ENCODE peak calls at places on chromosomes 7 and 10, in nine cellular contexts. R is stomach, N is NT2/D1, I is H1, L is choroid plexus epithelial cell, E is uterus, C is hepatocyte, X is AG10803, G is left ventricle myocardium inferior. P is an unnamed sample.

GRCh38 chr7:157096286-157097055 is 42.3 kb upstream of the UBE3C start:
- DNase-seq in C (peak), N (no peak), I (no peak), L (no peak), R (no peak), G (no peak), X (no peak), E (no peak), P (no peak)

GRCh38 chr10:62573929-62574328 is 199.8 kb downstream of the ZNF365 start:
- DNase-seq in X (no peak), L (no peak), I (no peak), R (no peak), G (no peak), C (no peak), N (no peak), E (no peak), P (no peak)

GRCh38 chr7:29126804-29127203 is 19.5 kb downstream of the CPVL start:
- DNase-seq in L (no peak), I (no peak), G (no peak), X (no peak), C (no peak), N (no peak), E (no peak), R (no peak), P (no peak)

GRCh38 chr10:47414227-47414592 is 30.1 kb upstream of the ZNF488 start:
- DNase-seq in R (no peak), C (no peak), I (no peak), L (no peak), E (no peak), N (no peak), G (no peak), X (no peak), P (no peak)

GRCh38 chr10:87551324-87551723 is 46.6 kb downstream of the MINPP1 start:
- DNase-seq in E (no peak), L (no peak), I (no peak), X (no peak), R (no peak), G (no peak), C (no peak), N (no peak), P (peak)

GRCh38 chr7:1438821-1439220 is 20.4 kb downstream of the MICALL2 start:
- DNase-seq in C (no peak), R (no peak), X (no peak), E (no peak), L (no peak), I (no peak), G (no peak), N (no peak), P (no peak)

GRCh38 chr7:104758504-104758903 is 255.5 kb upstream of the KMT2E start:
- DNase-seq in X (peak), N (no peak), L (no peak), G (no peak), I (no peak), R (no peak), C (no peak), E (no peak), P (no peak)

GRCh38 chr10:86041116-86041515 is 325.5 kb downstream of the GRID1 start:
- DNase-seq in N (no peak), C (no peak), E (no peak), X (no peak), G (no peak), I (no peak), R (no peak), L (no peak), P (no peak)

GRCh38 chr10:23293145-23293724 is 51.4 kb downstream of the C10orf67 start:
- DNase-seq in X (peak), G (no peak), N (peak), C (peak), I (peak), E (no peak), R (no peak), L (peak), P (peak)

GRCh38 chr7:74252893-74253292 is 1.3 kb downstream of the RFC2 start:
- DNase-seq in I (no peak), R (peak), E (no peak), L (no peak), G (no peak), C (no peak), N (no peak), X (no peak), P (no peak)

GRCh38 chr7:55533050-55533728 is 39.1 kb downstream of the VOPP1 start:
- DNase-seq in E (no peak), N (no peak), L (peak), C (no peak), G (no peak), R (no peak), I (no peak), X (peak), P (no peak)

GRCh38 chr7:46035166-46035565 is 114.1 kb upstream of the IGFBP3 start:
- DNase-seq in N (no peak), X (no peak), E (no peak), G (no peak), R (no peak), C (no peak), L (no peak), I (no peak), P (no peak)

GRCh38 chr7:85150624-85151023 is 36.2 kb downstream of the SEMA3D start:
- DNase-seq in R (no peak), C (no peak), I (no peak), E (no peak), X (no peak), G (no peak), L (no peak), N (no peak), P (no peak)

GRCh38 chr7:150322833-150323681 is at the start of the genes ACTR3C and LRRC61:
- DNase-seq in X (no peak), E (peak), G (peak), C (peak), L (peak), N (peak), I (no peak), R (peak), P (peak)

GRCh38 chr7:151051108-151051507 is 2.8 kb downstream of the ASIC3 start:
- DNase-seq in C (peak), R (peak), G (peak), L (peak), N (peak), X (peak), E (no peak), I (peak), P (peak)

GRCh38 chr10:105658696-105659095 is 1017.6 kb downstream of the SORCS3 start:
- DNase-seq in I (no peak), X (no peak), L (no peak), C (no peak), R (no peak), N (no peak), E (no peak), G (no peak), P (no peak)

GRCh38 chr7:95686109-95686508 is 86.2 kb upstream of the DYNC1I1 start:
- DNase-seq in X (peak), L (peak), R (peak), C (peak), G (peak), N (no peak), E (peak), I (no peak), P (peak)

GRCh38 chr7:90605055-90605454 is 8.9 kb downstream of the CDK14 start:
- DNase-seq in I (no peak), G (no peak), N (no peak), X (no peak), E (no peak), R (no peak), C (no peak), L (no peak), P (no peak)

DNA sequence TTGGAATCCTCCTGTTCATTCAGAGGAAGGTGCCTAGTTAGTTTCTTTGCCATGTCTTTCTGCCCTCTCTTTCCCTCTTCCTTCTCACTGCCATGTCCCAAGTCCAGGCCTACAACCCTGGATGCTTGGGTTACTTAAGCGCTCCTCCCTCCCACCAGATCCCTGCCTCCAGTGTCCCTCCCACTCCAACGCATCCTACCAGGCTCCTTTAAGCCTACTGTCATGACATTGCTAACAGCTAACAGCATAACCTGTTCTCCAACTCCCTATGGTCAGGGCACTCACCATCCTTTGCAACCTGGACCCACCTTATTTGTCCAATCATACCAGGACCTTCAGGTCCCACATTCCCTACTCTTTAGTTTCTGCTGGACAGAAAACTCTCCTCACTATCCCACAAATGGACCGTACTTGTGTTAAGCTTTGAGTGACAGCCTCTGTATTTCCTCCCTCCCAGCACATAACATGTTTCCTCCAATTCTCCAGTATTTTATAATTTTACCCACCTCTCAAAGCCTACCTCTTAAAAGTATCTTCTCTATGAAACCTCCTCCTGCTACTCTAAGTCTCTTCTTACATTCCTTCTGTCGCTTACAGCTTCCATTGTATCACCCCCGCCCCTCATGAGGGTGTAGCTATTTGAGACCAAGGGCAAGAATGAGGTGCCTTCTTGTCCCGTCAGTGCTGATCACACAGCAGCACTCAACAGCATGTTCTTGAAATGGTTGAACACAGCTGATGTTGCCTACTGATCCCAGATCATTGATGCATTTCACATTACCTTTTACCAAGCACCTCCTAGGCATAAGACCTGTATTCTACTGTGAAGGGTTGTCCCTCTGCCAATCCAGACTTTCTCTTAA is 1.7 kb downstream of the BLNK start:
- DNase-seq in X (no peak), R (no peak), E (no peak), I (no peak), L (no peak), N (no peak), C (no peak), G (no peak), P (no peak)
- H3K4me3 ChIP-seq in X (no peak), R (peak), E (no peak), I (no peak), L (no peak), N (no peak), C (no peak), G (no peak), P (no peak)

GRCh38 chr10:77205135-77205534 is 432.5 kb downstream of the KCNMA1 start:
- DNase-seq in C (no peak), G (no peak), E (no peak), L (no peak), N (no peak), I (no peak), X (no peak), R (no peak), P (no peak)

GRCh38 chr10:77202857-77203256 is 434.8 kb downstream of the KCNMA1 start:
- DNase-seq in I (no peak), E (no peak), G (no peak), X (no peak), R (no peak), L (no peak), C (no peak), N (no peak), P (no peak)

GRCh38 chr10:77207182-77208165 is 430.1 kb downstream of the KCNMA1 start:
- DNase-seq in X (no peak), R (no peak), L (no peak), E (no peak), C (no peak), I (no peak), N (no peak), G (no peak), P (no peak)

GRCh38 chr10:77201135-77202111 is 436.2 kb downstream of the KCNMA1 start:
- DNase-seq in E (peak), N (no peak), G (no peak), I (no peak), L (peak), X (no peak), C (no peak), R (no peak), P (no peak)

DNA sequence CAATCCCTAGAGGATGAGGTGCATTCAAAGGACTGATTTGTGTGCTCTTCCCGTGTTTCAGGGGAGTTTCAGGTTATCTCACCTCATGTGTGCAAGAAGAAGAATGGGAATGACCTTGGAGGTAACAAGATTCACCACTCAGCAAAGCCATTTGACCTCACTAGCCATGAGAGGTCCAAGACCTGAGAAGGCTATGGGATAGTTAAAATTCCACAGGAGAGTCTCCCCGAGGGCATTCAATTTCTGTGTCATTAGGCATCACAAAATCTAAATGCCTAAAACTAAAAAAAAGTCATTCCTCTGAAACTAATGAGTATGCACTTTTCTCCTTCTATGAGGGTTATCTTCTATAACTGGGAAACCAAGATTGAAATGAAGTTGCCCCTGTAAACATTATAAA is 433.4 kb downstream of the KCNMA1 start:
- DNase-seq in N (no peak), I (no peak), G (no peak), C (no peak), L (no peak), R (no peak), X (no peak), E (no peak), P (no peak)
- H3K4me3 ChIP-seq in N (no peak), I (no peak), G (no peak), C (no peak), L (no peak), R (no peak), X (no peak), E (no peak), P (no peak)

GRCh38 chr7:2657208-2657607 is 25.4 kb downstream of the TTYH3 start:
- DNase-seq in R (no peak), C (no peak), L (no peak), X (no peak), I (no peak), E (no peak), G (no peak), N (no peak), P (no peak)

GRCh38 chr7:2657920-2658671 is 26.3 kb downstream of the TTYH3 start:
- DNase-seq in R (no peak), C (no peak), N (no peak), E (no peak), L (no peak), G (no peak), I (no peak), X (no peak), P (no peak)

GRCh38 chr7:2660359-2661095 is 27.5 kb upstream of the AMZ1 start:
- DNase-seq in L (no peak), C (no peak), X (no peak), N (no peak), G (no peak), R (no peak), I (peak), E (no peak), P (no peak)

GRCh38 chr7:2659556-2660358 is 28.0 kb downstream of the TTYH3 start:
- DNase-seq in R (no peak), L (no peak), G (no peak), X (no peak), N (no peak), I (no peak), E (no peak), C (no peak), P (no peak)

GRCh38 chr7:2658941-2659340 is 27.2 kb downstream of the TTYH3 start:
- DNase-seq in X (no peak), G (no peak), N (no peak), E (no peak), R (no peak), I (no peak), L (no peak), C (no peak), P (no peak)
- H3K4me3 ChIP-seq in X (no peak), G (no peak), N (no peak), E (no peak), R (no peak), I (no peak), L (no peak), C (no peak), P (no peak)

DNA sequence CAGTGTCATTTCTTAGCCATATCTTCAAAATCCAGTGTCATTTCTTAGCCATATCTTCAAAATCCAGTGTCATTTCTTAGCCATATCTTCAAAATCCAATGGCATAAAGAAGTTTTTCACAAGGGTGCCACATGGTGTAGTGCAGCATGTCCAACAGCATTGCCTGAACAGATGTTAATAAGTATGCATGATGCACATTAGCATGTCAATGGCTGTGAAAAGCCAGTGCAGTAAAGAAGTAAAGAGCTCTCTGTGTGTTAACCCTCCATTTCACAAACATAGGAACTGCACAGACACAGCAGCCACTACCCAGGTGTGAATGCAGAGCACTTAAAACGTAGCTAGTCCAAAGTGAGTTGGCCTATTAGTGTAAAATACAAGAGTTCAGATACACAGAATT is 89.8 kb downstream of the GNAI1 start:
- DNase-seq in G (no peak), X (no peak), R (no peak), C (no peak), E (no peak), I (no peak), L (no peak), N (no peak), P (no peak)
- H3K4me3 ChIP-seq in G (no peak), X (no peak), R (no peak), C (no peak), E (no peak), I (no peak), L (no peak), N (no peak), P (no peak)

DNA sequence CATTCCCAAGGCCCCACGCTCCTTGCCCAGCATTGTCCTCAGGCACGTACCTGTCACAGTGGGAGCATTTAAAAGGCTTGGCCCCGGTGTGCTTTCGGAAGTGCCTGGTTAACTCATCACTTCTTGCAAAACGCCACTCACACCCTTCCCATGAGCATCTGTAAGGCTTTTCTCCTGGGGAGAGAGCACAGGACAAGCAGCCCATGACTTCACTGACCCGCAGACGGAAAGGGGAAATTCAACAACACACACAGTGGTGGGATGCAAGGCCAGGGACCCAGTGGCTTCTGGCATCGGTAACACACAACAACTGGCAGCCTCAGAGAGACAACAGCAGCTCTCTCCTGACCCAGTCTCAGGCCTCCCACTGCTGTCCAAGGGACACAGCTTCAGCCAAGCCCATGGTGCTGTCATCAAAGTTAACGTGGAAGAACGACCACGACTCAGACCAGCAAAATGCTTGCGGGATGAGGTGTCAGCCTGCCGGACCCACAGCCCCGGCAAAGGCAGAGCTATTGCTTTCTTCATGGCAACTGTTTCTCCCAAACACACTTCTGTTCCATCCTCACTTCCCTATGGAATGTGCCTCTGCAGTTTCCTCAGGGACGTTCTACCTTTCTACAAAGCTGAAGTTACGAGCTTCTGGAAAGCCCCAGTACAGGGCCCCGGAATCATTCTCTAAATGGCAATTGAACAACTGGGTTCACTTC is 4.8 kb downstream of the KLF6 start:
- DNase-seq in X (peak), R (no peak), G (no peak), I (no peak), L (peak), E (no peak), C (no peak), N (no peak), P (no peak)
- H3K4me3 ChIP-seq in X (peak), R (peak), G (peak), I (no peak), L (peak), E (peak), C (peak), N (no peak), P (no peak)

GRCh38 chr10:43136995-43137700 is 1.1 kb upstream of the CSGALNACT2 start:
- DNase-seq in I (no peak), G (no peak), E (no peak), X (peak), L (peak), N (no peak), R (no peak), C (no peak), P (peak)

GRCh38 chr10:43135656-43136055 is 2.6 kb upstream of the CSGALNACT2 start:
- DNase-seq in G (no peak), R (no peak), L (no peak), N (no peak), C (no peak), X (no peak), E (no peak), I (no peak), P (no peak)

GRCh38 chr10:43135064-43135463 is 3.2 kb upstream of the CSGALNACT2 start:
- DNase-seq in I (no peak), G (no peak), N (no peak), C (no peak), L (no peak), R (no peak), X (no peak), E (no peak), P (no peak)

GRCh38 chr10:43137701-43137970 is 609 bp upstream of the CSGALNACT2 start:
- DNase-seq in N (no peak), L (peak), R (no peak), C (peak), G (peak), E (peak), X (peak), I (peak), P (peak)

GRCh38 chr10:43136432-43136831 is 1.8 kb upstream of the CSGALNACT2 start:
- DNase-seq in L (no peak), C (no peak), E (no peak), X (no peak), G (no peak), I (peak), R (no peak), N (no peak), P (no peak)
- H3K4me3 ChIP-seq in L (no peak), C (no peak), E (no peak), X (peak), G (no peak), I (no peak), R (no peak), N (no peak), P (no peak)

GRCh38 chr10:101682172-101682825 is 12.7 kb downstream of the FBXW4 start:
- DNase-seq in R (no peak), G (no peak), C (no peak), N (no peak), X (no peak), L (peak), E (no peak), I (no peak), P (no peak)
- H3K4me3 ChIP-seq in R (no peak), G (peak), C (no peak), N (no peak), X (peak), L (no peak), E (no peak), I (no peak), P (no peak)